ENCODE peak calls at places on chromosomes 2 and 18, in seven cellular contexts. J is HCT116, D is astrocyte of the spinal cord, E is GM12878, G is AG09309, W is colonic mucosa, R is H7. Z is an unnamed sample.

GRCh38 chr2:65075176-65075575 is 19.0 kb downstream of the CEP68 start:
- DNase-seq in J (no peak), D (no peak), E (no peak), G (no peak), W (no peak), R (no peak), Z (no peak)

GRCh38 chr2:95166065-95166763 is 605 bp downstream of the ZNF2 start:
- DNase-seq in J (no peak), D (no peak), E (no peak), G (no peak), W (no peak), R (peak; percentile 35), Z (no peak)

GRCh38 chr2:69742170-69742952 is 427 bp downstream of the ANXA4 start:
- DNase-seq in J (no peak), D (peak; percentile 36), E (no peak), G (no peak), W (peak; percentile 46), R (peak; percentile 29), Z (peak; percentile 13)

GRCh38 chr2:108217211-108217610 is 22.6 kb upstream of the SULT1C3 start:
- DNase-seq in J (no peak), D (no peak), E (no peak), G (no peak), W (no peak), R (no peak), Z (peak; percentile 42)

GRCh38 chr18:41484069-41484468 is 471.0 kb upstream of the PIK3C3 start:
- DNase-seq in J (no peak), D (no peak), E (no peak), G (no peak), W (no peak), R (no peak), Z (no peak)

GRCh38 chr2:193103064-193103463 is 908.3 kb upstream of the TMEFF2 start:
- DNase-seq in J (no peak), D (peak; percentile 39), E (no peak), G (no peak), W (no peak), R (no peak), Z (peak; percentile 73)

GRCh38 chr2:21038403-21039073 is 5.3 kb downstream of the APOB start:
- DNase-seq in J (no peak), D (peak; percentile 4), E (no peak), G (no peak), W (no peak), R (no peak), Z (peak; percentile 70)

GRCh38 chr2:162477011-162477410 is 133.1 kb downstream of the GCA start:
- DNase-seq in J (no peak), D (peak; percentile 37), E (no peak), G (no peak), W (no peak), R (no peak), Z (no peak)

GRCh38 chr2:199457147-199458016 is at the start of gene SATB2:
- DNase-seq in J (peak; percentile 65), D (peak; percentile 67), E (no peak), G (no peak), W (peak; percentile 81), R (peak; percentile 81), Z (peak; percentile 66)

GRCh38 chr2:224042191-224042696 is 3.2 kb upstream of the SERPINE2 start:
- DNase-seq in J (no peak), D (peak; percentile 25), E (no peak), G (no peak), W (no peak), R (no peak), Z (no peak)

GRCh38 chr2:9071032-9071431 is 67.5 kb upstream of the MBOAT2 start:
- DNase-seq in J (peak; percentile 99), D (peak; percentile 82), E (no peak), G (no peak), W (peak; percentile 62), R (no peak), Z (peak; percentile 100)

GRCh38 chr2:120936476-120937334 is 201.0 kb downstream of the GLI2 start:
- DNase-seq in J (no peak), D (peak; percentile 66), E (no peak), G (no peak), W (no peak), R (no peak), Z (no peak)

GRCh38 chr18:3129053-3129864 is 90.5 kb downstream of the MYOM1 start:
- DNase-seq in J (peak; percentile 72), D (peak; percentile 79), E (no peak), G (peak; percentile 48), W (peak; percentile 85), R (peak; percentile 82), Z (peak; percentile 83)

GRCh38 chr2:195498839-195499490 is 158.1 kb upstream of the SLC39A10 start:
- DNase-seq in J (no peak), D (peak; percentile 68), E (no peak), G (no peak), W (no peak), R (no peak), Z (no peak)

GRCh38 chr18:32530947-32531651 is 60.4 kb upstream of the GAREM1 start:
- DNase-seq in J (no peak), D (peak; percentile 54), E (no peak), G (peak; percentile 34), W (peak; percentile 37), R (no peak), Z (peak; percentile 94)

GRCh38 chr2:71157124-71157802 is 26.8 kb downstream of the MPHOSPH10 start:
- DNase-seq in J (peak; percentile 19), D (peak; percentile 13), E (no peak), G (no peak), W (peak; percentile 56), R (peak; percentile 91), Z (peak; percentile 41)

GRCh38 chr2:134836986-134837385 is 1.4 kb upstream of the ACMSD start:
- DNase-seq in J (no peak), D (peak; percentile 95), E (no peak), G (peak; percentile 87), W (no peak), R (no peak), Z (peak; percentile 91)

GRCh38 chr2:102355526-102356380 is at the start of gene IL18R1:
- DNase-seq in J (peak; percentile 32), D (peak; percentile 71), E (peak; percentile 42), G (no peak), W (peak; percentile 76), R (peak; percentile 86), Z (peak; percentile 76)

GRCh38 chr18:12679183-12679786 is 21.4 kb upstream of the SPIRE1 start:
- DNase-seq in J (no peak), D (no peak), E (no peak), G (no peak), W (peak; percentile 29), R (no peak), Z (no peak)

GRCh38 chr18:22434973-22435608 is 17.4 kb upstream of the CTAGE1 start:
- DNase-seq in J (no peak), D (peak; percentile 86), E (no peak), G (peak; percentile 49), W (no peak), R (no peak), Z (peak; percentile 88)

GRCh38 chr2:160609346-160609745 is 115.7 kb upstream of the RBMS1 start:
- DNase-seq in J (no peak), D (no peak), E (no peak), G (no peak), W (no peak), R (no peak), Z (no peak)

GRCh38 chr18:45954070-45954712 is 12.9 kb downstream of the EPG5 start:
- DNase-seq in J (peak; percentile 7), D (peak; percentile 88), E (no peak), G (peak; percentile 84), W (no peak), R (no peak), Z (peak; percentile 84)

GRCh38 chr2:105394951-105395611 is 3.8 kb downstream of the FHL2 start:
- DNase-seq in J (no peak), D (peak; percentile 64), E (no peak), G (no peak), W (no peak), R (no peak), Z (no peak)

DNA sequence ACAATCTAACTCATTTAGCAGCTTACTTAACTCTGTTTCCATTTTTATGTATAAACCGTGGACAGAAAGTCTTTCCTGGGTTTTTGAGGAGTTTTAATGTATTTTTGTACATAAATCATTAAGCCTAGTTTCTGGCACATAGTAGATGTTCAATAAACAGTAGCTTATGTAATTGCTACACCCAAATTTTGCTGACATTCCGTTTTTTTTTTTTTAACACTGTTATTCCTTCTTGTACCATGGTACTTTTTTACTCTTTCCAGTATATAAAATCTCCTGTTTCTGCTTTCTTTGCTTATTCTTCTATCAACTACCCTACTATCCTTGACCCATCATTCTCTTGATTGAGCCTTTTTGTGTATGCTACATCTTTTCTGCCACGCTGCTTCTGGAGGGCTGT is 1151.3 kb upstream of the CRIM1 start:
- DNase-seq in J (no peak), D (no peak), E (no peak), G (no peak), W (no peak), R (no peak), Z (no peak)
- H3K4me3 ChIP-seq in J (no peak overlapping the region), D (no peak overlapping the region), E (no peak overlapping the region), G (no peak overlapping the region), W (no peak overlapping the region), R (no peak overlapping the region), Z (no peak overlapping the region)

GRCh38 chr18:1483386-1483785 is 578.7 kb downstream of the ADCYAP1 start:
- DNase-seq in J (no peak), D (no peak), E (no peak), G (no peak), W (no peak), R (no peak), Z (peak; percentile 15)

GRCh38 chr18:1475867-1476266 is 571.2 kb downstream of the ADCYAP1 start:
- DNase-seq in J (no peak), D (no peak), E (no peak), G (no peak), W (no peak), R (no peak), Z (no peak)

GRCh38 chr18:1480309-1480708 is 575.6 kb downstream of the ADCYAP1 start:
- DNase-seq in J (no peak), D (no peak), E (no peak), G (no peak), W (no peak), R (no peak), Z (no peak)
- H3K4me3 ChIP-seq in J (no peak overlapping the region), D (no peak overlapping the region), E (no peak overlapping the region), G (no peak overlapping the region), W (no peak overlapping the region), R (no peak overlapping the region), Z (no peak overlapping the region)

GRCh38 chr2:126886906-126887280 is 11.8 kb upstream of the TEX51 start:
- DNase-seq in J (no peak), D (no peak), E (no peak), G (no peak), W (no peak), R (no peak), Z (no peak)
- H3K4me3 ChIP-seq in J (no peak overlapping the region), D (no peak overlapping the region), E (no peak overlapping the region), G (no peak overlapping the region), W (no peak overlapping the region), R (no peak overlapping the region), Z (no peak overlapping the region)

DNA sequence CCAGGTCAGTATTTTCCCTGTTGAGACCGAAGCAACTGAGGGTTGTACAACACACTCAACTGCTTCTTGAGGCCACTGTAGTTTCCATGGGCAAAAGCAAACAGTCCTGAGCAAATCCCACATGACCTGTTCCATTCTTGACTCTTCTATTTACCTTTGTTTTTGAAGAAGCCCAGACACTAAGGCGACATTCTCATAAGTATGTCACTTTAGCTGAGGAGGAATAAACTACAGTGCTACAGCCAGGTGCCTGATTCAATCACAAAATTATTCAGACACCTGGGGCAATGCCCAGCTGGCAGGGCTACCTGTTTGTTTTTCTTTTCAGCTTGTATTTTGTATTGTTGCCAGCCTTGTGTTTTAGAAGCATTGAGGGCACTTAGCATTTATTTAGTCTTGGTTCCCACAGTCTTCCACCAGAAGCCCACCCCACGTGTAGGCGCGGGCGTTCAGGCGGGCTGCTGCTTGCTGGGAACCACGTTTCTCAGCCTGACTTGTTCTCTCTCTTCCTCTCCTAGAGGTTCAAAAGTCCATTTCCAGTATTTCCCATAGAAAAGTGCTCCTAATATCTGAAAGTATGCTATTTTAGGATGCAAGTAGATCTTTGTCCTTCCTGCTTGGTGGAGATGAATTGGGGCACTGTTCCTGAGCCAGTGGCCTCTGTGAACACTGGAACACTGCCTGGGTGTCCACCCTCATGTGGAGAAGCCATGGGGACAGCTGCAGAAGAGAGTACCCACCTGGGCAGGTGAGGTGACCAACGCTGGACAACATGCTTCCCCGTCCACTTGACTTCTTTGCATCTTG is 99.0 kb upstream of the COPS8 start:
- DNase-seq in J (no peak), D (no peak), E (no peak), G (no peak), W (no peak), R (no peak), Z (peak; percentile 44)
- H3K4me3 ChIP-seq in J (no peak overlapping the region), D (no peak overlapping the region), E (no peak overlapping the region), G (no peak overlapping the region), W (no peak overlapping the region), R (no peak overlapping the region), Z (no peak overlapping the region)